ENCODE peak calls at places on chromosomes 11 and 22, in four cellular contexts. One of them, this sample, is unnamed.

GRCh38 chr11:32109138-32109537 is 18.3 kb downstream of the RCN1 start:
- DNase-seq in AG09309: no peak
- DNase-seq in naive thymus-derived CD4-positive, alpha-beta T cell: no peak
- DNase-seq in mesendoderm: no peak
- DNase-seq in this sample: no peak

GRCh38 chr22:41223535-41223934 is 17.2 kb downstream of the CHADL start:
- DNase-seq in AG09309: no peak
- DNase-seq in naive thymus-derived CD4-positive, alpha-beta T cell: no peak
- DNase-seq in mesendoderm: no peak
- DNase-seq in this sample: no peak

GRCh38 chr11:60857378-60858232 is 1.9 kb upstream of the PTGDR2 start:
- DNase-seq in AG09309: no peak
- DNase-seq in naive thymus-derived CD4-positive, alpha-beta T cell: no peak
- DNase-seq in mesendoderm: no peak
- DNase-seq in this sample: no peak

GRCh38 chr11:83819936-83820549 is 533.9 kb upstream of the CCDC90B start:
- DNase-seq in AG09309: peak
- DNase-seq in naive thymus-derived CD4-positive, alpha-beta T cell: no peak
- DNase-seq in mesendoderm: peak
- DNase-seq in this sample: no peak

GRCh38 chr11:114059984-114060401 is 482 bp downstream of the ZBTB16 start:
- DNase-seq in AG09309: no peak
- DNase-seq in naive thymus-derived CD4-positive, alpha-beta T cell: no peak
- DNase-seq in mesendoderm: no peak
- DNase-seq in this sample: no peak

GRCh38 chr22:50703726-50704509 is 31.3 kb downstream of the SHANK3 start:
- DNase-seq in AG09309: no peak
- DNase-seq in naive thymus-derived CD4-positive, alpha-beta T cell: no peak
- DNase-seq in mesendoderm: no peak
- DNase-seq in this sample: no peak

GRCh38 chr11:91299980-91300379 is 924.6 kb upstream of the FAT3 start:
- DNase-seq in AG09309: no peak
- DNase-seq in naive thymus-derived CD4-positive, alpha-beta T cell: no peak
- DNase-seq in mesendoderm: no peak
- DNase-seq in this sample: no peak

GRCh38 chr22:45750626-45751025 is 79.0 kb downstream of the ATXN10 start:
- DNase-seq in AG09309: no peak
- DNase-seq in naive thymus-derived CD4-positive, alpha-beta T cell: no peak
- DNase-seq in mesendoderm: no peak
- DNase-seq in this sample: no peak

GRCh38 chr11:115503083-115503885 is 931 bp downstream of the CADM1 start:
- DNase-seq in AG09309: no peak
- DNase-seq in naive thymus-derived CD4-positive, alpha-beta T cell: peak
- DNase-seq in mesendoderm: peak
- DNase-seq in this sample: no peak

GRCh38 chr22:50191041-50191740 is 5.5 kb downstream of the TRABD start:
- DNase-seq in AG09309: no peak
- DNase-seq in naive thymus-derived CD4-positive, alpha-beta T cell: no peak
- DNase-seq in mesendoderm: no peak
- DNase-seq in this sample: no peak

GRCh38 chr22:46742576-46743221 is 4.6 kb upstream of the CERK start:
- DNase-seq in AG09309: no peak
- DNase-seq in naive thymus-derived CD4-positive, alpha-beta T cell: no peak
- DNase-seq in mesendoderm: no peak
- DNase-seq in this sample: no peak

GRCh38 chr11:112481431-112481830 is 220.8 kb upstream of the PLET1 start:
- DNase-seq in AG09309: no peak
- DNase-seq in naive thymus-derived CD4-positive, alpha-beta T cell: no peak
- DNase-seq in mesendoderm: no peak
- DNase-seq in this sample: no peak

GRCh38 chr11:66267039-66267378 is 1.4 kb upstream of the RAB1B start:
- DNase-seq in AG09309: no peak
- DNase-seq in naive thymus-derived CD4-positive, alpha-beta T cell: no peak
- DNase-seq in mesendoderm: no peak
- DNase-seq in this sample: no peak

GRCh38 chr11:12835286-12835685 is 161.1 kb downstream of the TEAD1 start:
- DNase-seq in AG09309: no peak
- DNase-seq in naive thymus-derived CD4-positive, alpha-beta T cell: no peak
- DNase-seq in mesendoderm: no peak
- DNase-seq in this sample: no peak

GRCh38 chr11:114880458-114880857 is 202.1 kb downstream of the NXPE2 start:
- DNase-seq in AG09309: no peak
- DNase-seq in naive thymus-derived CD4-positive, alpha-beta T cell: no peak
- DNase-seq in mesendoderm: peak
- DNase-seq in this sample: no peak

GRCh38 chr11:7651140-7651551 is 22.2 kb downstream of the CYB5R2 start:
- DNase-seq in AG09309: no peak
- DNase-seq in naive thymus-derived CD4-positive, alpha-beta T cell: no peak
- DNase-seq in mesendoderm: no peak
- DNase-seq in this sample: no peak

GRCh38 chr11:114064216-114064615 is 4.7 kb downstream of the ZBTB16 start:
- DNase-seq in AG09309: no peak
- DNase-seq in naive thymus-derived CD4-positive, alpha-beta T cell: no peak
- DNase-seq in mesendoderm: no peak
- DNase-seq in this sample: no peak

GRCh38 chr22:47286590-47286989 is 524.1 kb downstream of the TBC1D22A start:
- DNase-seq in AG09309: no peak
- DNase-seq in naive thymus-derived CD4-positive, alpha-beta T cell: no peak
- DNase-seq in mesendoderm: no peak
- DNase-seq in this sample: no peak

GRCh38 chr11:68532719-68533369 is 72.3 kb downstream of the PPP6R3 start:
- DNase-seq in AG09309: no peak
- DNase-seq in naive thymus-derived CD4-positive, alpha-beta T cell: no peak
- DNase-seq in mesendoderm: no peak
- DNase-seq in this sample: no peak

GRCh38 chr11:127651175-127651887 is 650.8 kb upstream of the KIRREL3 start:
- DNase-seq in AG09309: no peak
- DNase-seq in naive thymus-derived CD4-positive, alpha-beta T cell: no peak
- DNase-seq in mesendoderm: no peak
- DNase-seq in this sample: no peak

GRCh38 chr22:37148031-37148651 is 1.6 kb downstream of the IL2RB start:
- DNase-seq in AG09309: no peak
- DNase-seq in naive thymus-derived CD4-positive, alpha-beta T cell: peak
- DNase-seq in mesendoderm: no peak
- DNase-seq in this sample: no peak
- H3K4me3 ChIP-seq in AG09309: no peak
- H3K4me3 ChIP-seq in naive thymus-derived CD4-positive, alpha-beta T cell: peak
- H3K4me3 ChIP-seq in mesendoderm: no peak
- H3K4me3 ChIP-seq in this sample: no peak

GRCh38 chr22:23184100-23184763 is 3.9 kb downstream of the BCR start:
- DNase-seq in AG09309: no peak
- DNase-seq in naive thymus-derived CD4-positive, alpha-beta T cell: no peak
- DNase-seq in mesendoderm: no peak
- DNase-seq in this sample: no peak
- H3K4me3 ChIP-seq in AG09309: no peak
- H3K4me3 ChIP-seq in naive thymus-derived CD4-positive, alpha-beta T cell: peak
- H3K4me3 ChIP-seq in mesendoderm: no peak
- H3K4me3 ChIP-seq in this sample: no peak

DNA sequence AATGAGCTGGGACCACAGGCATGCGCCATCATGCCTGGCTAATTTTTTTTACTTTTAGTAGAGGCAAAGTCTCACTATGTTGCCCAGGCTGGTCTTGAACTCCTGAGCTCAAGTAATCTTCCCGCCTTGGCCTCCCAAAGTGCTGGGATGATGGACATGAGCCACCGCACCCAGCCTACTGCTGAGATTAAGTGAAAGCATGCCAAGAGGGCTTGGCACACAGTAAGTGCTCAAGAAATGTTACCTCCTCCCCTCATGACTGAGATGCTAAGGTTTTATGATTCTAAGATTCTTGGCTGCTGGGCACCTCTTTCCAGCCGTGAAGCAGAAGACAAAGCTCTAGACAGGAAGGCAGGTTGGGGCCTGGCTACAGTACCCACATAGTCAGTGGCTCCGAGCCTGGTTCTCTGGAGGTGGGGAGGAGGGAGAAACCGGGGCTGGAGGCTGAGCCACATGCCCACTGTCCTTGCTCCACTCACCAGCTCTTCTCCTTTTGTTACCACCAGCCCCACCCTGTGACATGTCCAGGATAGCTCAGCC is 12.8 kb downstream of the ARHGEF17 start:
- DNase-seq in AG09309: no peak
- DNase-seq in naive thymus-derived CD4-positive, alpha-beta T cell: no peak
- DNase-seq in mesendoderm: no peak
- DNase-seq in this sample: no peak
- H3K4me3 ChIP-seq in AG09309: no peak
- H3K4me3 ChIP-seq in naive thymus-derived CD4-positive, alpha-beta T cell: no peak
- H3K4me3 ChIP-seq in mesendoderm: no peak
- H3K4me3 ChIP-seq in this sample: no peak

GRCh38 chr11:105109855-105110750 is 29.5 kb downstream of the CARD18 start:
- DNase-seq in AG09309: no peak
- DNase-seq in naive thymus-derived CD4-positive, alpha-beta T cell: no peak
- DNase-seq in mesendoderm: no peak
- DNase-seq in this sample: no peak
- H3K4me3 ChIP-seq in AG09309: no peak
- H3K4me3 ChIP-seq in naive thymus-derived CD4-positive, alpha-beta T cell: no peak
- H3K4me3 ChIP-seq in mesendoderm: no peak
- H3K4me3 ChIP-seq in this sample: no peak

DNA sequence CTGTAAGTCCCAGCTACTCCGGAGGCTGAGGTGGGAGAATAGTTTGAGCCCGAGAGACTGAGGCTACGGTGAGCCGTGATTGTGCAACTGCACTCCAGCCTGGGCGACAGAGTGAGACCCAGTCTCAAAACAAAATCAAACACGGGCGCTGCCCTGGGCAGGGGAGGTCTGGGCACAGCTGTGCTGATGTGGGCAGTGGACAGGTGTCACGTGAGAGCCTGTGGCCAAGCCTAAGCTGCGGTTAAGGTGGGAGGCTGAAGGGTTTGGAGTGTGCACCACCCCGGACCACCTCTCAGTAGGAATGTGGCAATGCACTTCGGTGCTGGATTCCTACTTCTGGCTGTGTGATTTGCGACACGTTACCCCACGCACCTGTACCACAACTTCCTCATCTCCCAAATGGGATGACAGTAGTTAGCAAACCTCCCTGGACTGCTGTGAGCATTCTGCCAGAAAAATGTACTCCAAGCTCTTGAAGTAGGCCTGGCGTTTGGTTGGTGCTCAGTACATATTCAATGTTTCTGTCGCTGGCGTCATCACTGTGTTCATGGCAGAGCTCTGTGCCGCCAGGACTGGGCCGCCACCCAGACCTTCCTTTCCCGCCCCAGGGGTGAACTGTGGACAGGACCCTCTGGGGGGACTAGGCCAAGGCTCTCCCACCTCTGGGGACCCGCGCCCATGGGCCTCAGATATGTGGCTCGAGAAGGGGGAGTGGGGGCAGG is 807 bp upstream of the ZNF74 start:
- DNase-seq in AG09309: no peak
- DNase-seq in naive thymus-derived CD4-positive, alpha-beta T cell: peak
- DNase-seq in mesendoderm: no peak
- DNase-seq in this sample: no peak
- H3K4me3 ChIP-seq in AG09309: peak
- H3K4me3 ChIP-seq in naive thymus-derived CD4-positive, alpha-beta T cell: peak
- H3K4me3 ChIP-seq in mesendoderm: no peak
- H3K4me3 ChIP-seq in this sample: peak

DNA sequence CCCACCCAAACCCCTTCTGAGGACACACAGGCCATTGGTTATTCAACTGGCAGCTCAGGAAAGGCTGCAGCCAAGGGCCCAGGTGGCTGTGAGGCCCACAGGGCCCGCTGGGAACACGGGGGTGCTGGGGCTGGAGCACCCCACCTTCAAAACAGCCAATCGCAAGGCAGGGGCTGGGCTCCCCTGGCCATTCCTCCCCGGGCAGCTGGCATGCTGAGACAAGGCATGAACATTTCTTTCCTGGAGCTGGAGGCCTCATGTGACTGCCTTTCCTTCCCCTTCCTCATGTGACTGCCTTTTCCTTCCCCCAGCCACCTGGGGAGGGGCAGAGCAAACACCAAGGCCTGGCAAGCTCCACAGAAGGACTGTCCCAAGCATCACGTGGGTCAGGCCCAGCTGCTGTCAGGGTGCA is 76.8 kb downstream of the PIWIL3 start:
- DNase-seq in AG09309: no peak
- DNase-seq in naive thymus-derived CD4-positive, alpha-beta T cell: no peak
- DNase-seq in mesendoderm: no peak
- DNase-seq in this sample: peak
- H3K4me3 ChIP-seq in AG09309: no peak
- H3K4me3 ChIP-seq in naive thymus-derived CD4-positive, alpha-beta T cell: no peak
- H3K4me3 ChIP-seq in mesendoderm: no peak
- H3K4me3 ChIP-seq in this sample: no peak

GRCh38 chr11:62601114-62601363 is 626 bp downstream of the MTA2 start:
- DNase-seq in AG09309: no peak
- DNase-seq in naive thymus-derived CD4-positive, alpha-beta T cell: no peak
- DNase-seq in mesendoderm: no peak
- DNase-seq in this sample: no peak

GRCh38 chr11:62601364-62602140 is at the start of gene MTA2:
- DNase-seq in AG09309: peak
- DNase-seq in naive thymus-derived CD4-positive, alpha-beta T cell: peak
- DNase-seq in mesendoderm: peak
- DNase-seq in this sample: peak

GRCh38 chr11:62599909-62600308 is 1.8 kb downstream of the MTA2 start:
- DNase-seq in AG09309: no peak
- DNase-seq in naive thymus-derived CD4-positive, alpha-beta T cell: no peak
- DNase-seq in mesendoderm: peak
- DNase-seq in this sample: peak

GRCh38 chr11:62600367-62601113 is 1.1 kb downstream of the MTA2 start:
- DNase-seq in AG09309: no peak
- DNase-seq in naive thymus-derived CD4-positive, alpha-beta T cell: no peak
- DNase-seq in mesendoderm: peak
- DNase-seq in this sample: no peak

GRCh38 chr11:62599069-62599696 is 2.5 kb downstream of the MTA2 start:
- DNase-seq in AG09309: peak
- DNase-seq in naive thymus-derived CD4-positive, alpha-beta T cell: peak
- DNase-seq in mesendoderm: peak
- DNase-seq in this sample: peak
- H3K4me3 ChIP-seq in AG09309: peak
- H3K4me3 ChIP-seq in naive thymus-derived CD4-positive, alpha-beta T cell: peak
- H3K4me3 ChIP-seq in mesendoderm: no peak
- H3K4me3 ChIP-seq in this sample: peak

DNA sequence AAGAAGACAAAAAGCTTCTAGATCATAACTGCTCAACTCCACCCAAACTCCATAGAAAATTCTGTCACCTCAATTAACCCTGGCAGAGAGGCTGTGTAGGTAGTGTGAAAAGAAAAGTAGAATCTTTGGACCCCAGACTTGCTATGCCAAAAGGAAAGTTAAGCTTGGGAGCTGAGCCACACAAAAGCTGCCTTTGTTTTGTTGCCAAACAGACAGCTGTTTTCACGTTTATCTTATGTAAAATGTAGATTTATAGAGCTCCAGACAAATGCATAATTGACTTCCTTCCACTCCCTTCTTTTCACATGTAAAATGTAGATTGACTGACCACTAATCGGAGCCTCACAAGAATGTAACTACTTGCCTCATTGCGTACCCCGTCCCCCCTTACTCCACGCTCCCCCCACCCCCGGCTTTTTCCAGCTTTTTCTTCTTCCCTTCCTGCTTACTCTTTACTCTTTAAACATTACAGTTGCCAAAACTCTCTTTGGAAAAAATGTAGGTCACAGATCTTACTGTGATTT is 2302.2 kb upstream of the RAG2 start:
- DNase-seq in AG09309: no peak
- DNase-seq in naive thymus-derived CD4-positive, alpha-beta T cell: no peak
- DNase-seq in mesendoderm: no peak
- DNase-seq in this sample: no peak
- H3K4me3 ChIP-seq in AG09309: no peak
- H3K4me3 ChIP-seq in naive thymus-derived CD4-positive, alpha-beta T cell: no peak
- H3K4me3 ChIP-seq in mesendoderm: no peak
- H3K4me3 ChIP-seq in this sample: no peak

GRCh38 chr11:69986421-69987229 is 91.5 kb upstream of the ANO1 start:
- DNase-seq in AG09309: no peak
- DNase-seq in naive thymus-derived CD4-positive, alpha-beta T cell: no peak
- DNase-seq in mesendoderm: no peak
- DNase-seq in this sample: no peak
- H3K4me3 ChIP-seq in AG09309: no peak
- H3K4me3 ChIP-seq in naive thymus-derived CD4-positive, alpha-beta T cell: no peak
- H3K4me3 ChIP-seq in mesendoderm: no peak
- H3K4me3 ChIP-seq in this sample: no peak

This sample was measured in keratinocyte.